ENCODE peak calls at places on chromosomes 7 and 10, in four cellular contexts. One of them, this sample, is unnamed.

GRCh38 chr7:46654546-46655443 is 733.7 kb upstream of the IGFBP3 start:
- DNase-seq in esophagus squamous epithelium: no peak
- DNase-seq in spleen: no peak
- DNase-seq in endothelial cell of umbilical vein: no peak
- DNase-seq in this sample: no peak

GRCh38 chr7:139108256-139109187 is 998 bp downstream of the ZC3HAV1 start:
- DNase-seq in esophagus squamous epithelium: no peak
- DNase-seq in spleen: peak; percentile 88
- DNase-seq in endothelial cell of umbilical vein: peak; percentile 40
- DNase-seq in this sample: peak; percentile 69

GRCh38 chr10:63720072-63720537 is 198.9 kb downstream of the REEP3 start:
- DNase-seq in esophagus squamous epithelium: no peak
- DNase-seq in spleen: no peak
- DNase-seq in endothelial cell of umbilical vein: peak; percentile 62
- DNase-seq in this sample: no peak

GRCh38 chr10:12586724-12587123 is 237.4 kb downstream of the CAMK1D start:
- DNase-seq in esophagus squamous epithelium: no peak
- DNase-seq in spleen: no peak
- DNase-seq in endothelial cell of umbilical vein: no peak
- DNase-seq in this sample: no peak

GRCh38 chr7:106243893-106244292 is 40.9 kb downstream of the NAMPT start:
- DNase-seq in esophagus squamous epithelium: no peak
- DNase-seq in spleen: no peak
- DNase-seq in endothelial cell of umbilical vein: no peak
- DNase-seq in this sample: no peak

GRCh38 chr10:129192344-129193128 is 274.5 kb upstream of the MGMT start:
- DNase-seq in esophagus squamous epithelium: no peak
- DNase-seq in spleen: no peak
- DNase-seq in endothelial cell of umbilical vein: no peak
- DNase-seq in this sample: peak; percentile 84

GRCh38 chr7:151425670-151426075 is 14.3 kb downstream of the CRYGN start:
- DNase-seq in esophagus squamous epithelium: no peak
- DNase-seq in spleen: peak; percentile 11
- DNase-seq in endothelial cell of umbilical vein: no peak
- DNase-seq in this sample: peak; percentile 24

GRCh38 chr7:4214501-4215155 is 467.5 kb upstream of the FOXK1 start:
- DNase-seq in esophagus squamous epithelium: no peak
- DNase-seq in spleen: no peak
- DNase-seq in endothelial cell of umbilical vein: no peak
- DNase-seq in this sample: no peak

GRCh38 chr10:121268363-121268762 is 329.9 kb downstream of the FGFR2 start:
- DNase-seq in esophagus squamous epithelium: no peak
- DNase-seq in spleen: no peak
- DNase-seq in endothelial cell of umbilical vein: no peak
- DNase-seq in this sample: no peak

GRCh38 chr7:50994753-50995319 is 212.1 kb upstream of the GRB10 start:
- DNase-seq in esophagus squamous epithelium: no peak
- DNase-seq in spleen: no peak
- DNase-seq in endothelial cell of umbilical vein: no peak
- DNase-seq in this sample: no peak

GRCh38 chr10:30804478-30805055 is 175.0 kb upstream of the LYZL2 start:
- DNase-seq in esophagus squamous epithelium: no peak
- DNase-seq in spleen: peak; percentile 68
- DNase-seq in endothelial cell of umbilical vein: no peak
- DNase-seq in this sample: no peak

GRCh38 chr7:69770613-69771012 is 172.3 kb downstream of the AUTS2 start:
- DNase-seq in esophagus squamous epithelium: no peak
- DNase-seq in spleen: no peak
- DNase-seq in endothelial cell of umbilical vein: no peak
- DNase-seq in this sample: no peak

DNA sequence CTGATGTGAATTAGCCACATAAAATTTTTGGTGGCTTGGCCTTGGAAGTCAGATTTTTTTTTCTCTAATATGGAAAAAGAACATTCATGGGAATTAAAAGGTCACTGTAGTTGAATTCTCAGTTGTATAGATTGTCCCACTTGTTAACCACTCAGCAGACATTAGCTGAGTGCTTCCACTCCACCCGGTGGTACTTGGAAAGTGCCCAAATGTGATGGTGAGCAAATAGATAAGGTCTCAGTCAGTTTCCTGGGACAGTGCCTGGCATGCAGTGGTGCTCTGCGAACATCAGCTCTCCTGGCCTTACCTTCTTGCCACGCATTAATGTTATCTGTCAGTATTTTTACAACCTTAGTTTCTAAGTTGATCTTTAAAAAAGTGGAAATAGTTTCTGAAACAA is 1.4 kb downstream of the ATP5F1C start:
- DNase-seq in esophagus squamous epithelium: no peak
- DNase-seq in spleen: no peak
- DNase-seq in endothelial cell of umbilical vein: peak; percentile 17
- DNase-seq in this sample: no peak
- TF ChIP-seq POLR2A in esophagus squamous epithelium: no peak
- TF ChIP-seq POLR2A in spleen: no peak
- TF ChIP-seq POLR2A in endothelial cell of umbilical vein: no peak
- TF ChIP-seq POLR2A in this sample: no peak

DNA sequence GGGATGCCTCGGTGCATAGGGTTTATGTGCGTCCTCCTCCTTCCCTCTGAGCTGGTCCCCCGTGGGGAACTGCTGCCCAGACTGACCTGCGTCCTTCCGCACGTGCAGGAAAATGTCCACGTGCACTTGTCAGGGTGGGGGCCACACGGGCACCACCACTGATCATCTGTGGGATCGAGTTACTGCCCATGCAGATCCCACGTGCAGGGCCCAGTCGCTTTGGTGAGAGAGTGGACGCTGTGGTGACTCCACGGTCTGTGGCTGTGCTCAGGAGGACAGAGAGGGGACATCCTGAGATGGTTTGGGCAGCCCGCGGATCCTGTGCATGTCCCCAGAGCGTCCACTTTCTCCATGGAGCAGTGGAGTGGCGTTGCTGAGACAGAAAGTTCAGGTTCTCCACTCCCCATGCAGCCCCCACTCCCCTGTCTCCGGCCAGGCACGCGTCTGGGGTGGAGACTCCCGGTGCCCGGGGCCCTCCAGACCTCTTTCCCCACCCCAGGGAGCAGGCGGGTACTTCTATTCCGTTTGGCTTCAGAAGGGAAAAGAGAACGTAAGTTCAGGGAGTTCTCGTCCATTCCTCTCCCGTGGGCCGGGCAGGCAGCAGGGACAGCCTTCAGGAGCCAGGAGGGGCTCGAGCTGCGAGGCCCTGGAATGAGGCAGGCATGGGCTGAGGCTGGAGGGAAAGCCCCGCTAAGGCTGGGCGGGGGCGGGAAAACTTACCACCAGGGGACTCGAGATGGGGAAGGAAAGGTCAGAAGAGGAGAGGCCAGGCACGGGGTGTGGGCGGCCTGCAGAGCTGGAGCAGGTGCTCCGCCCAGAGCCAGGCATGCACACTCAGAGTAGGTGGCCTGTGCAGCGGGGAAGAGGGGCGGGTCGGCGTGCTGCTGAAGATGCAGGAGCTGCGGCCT is 59.9 kb downstream of the EGFR start:
- DNase-seq in esophagus squamous epithelium: no peak
- DNase-seq in spleen: no peak
- DNase-seq in endothelial cell of umbilical vein: no peak
- DNase-seq in this sample: no peak
- H3K27ac ChIP-seq in esophagus squamous epithelium: peak overlapping the region; percentile 31
- H3K27ac ChIP-seq in spleen: no peak overlapping the region
- H3K27ac ChIP-seq in endothelial cell of umbilical vein: no peak overlapping the region
- H3K27ac ChIP-seq in this sample: no peak overlapping the region

DNA sequence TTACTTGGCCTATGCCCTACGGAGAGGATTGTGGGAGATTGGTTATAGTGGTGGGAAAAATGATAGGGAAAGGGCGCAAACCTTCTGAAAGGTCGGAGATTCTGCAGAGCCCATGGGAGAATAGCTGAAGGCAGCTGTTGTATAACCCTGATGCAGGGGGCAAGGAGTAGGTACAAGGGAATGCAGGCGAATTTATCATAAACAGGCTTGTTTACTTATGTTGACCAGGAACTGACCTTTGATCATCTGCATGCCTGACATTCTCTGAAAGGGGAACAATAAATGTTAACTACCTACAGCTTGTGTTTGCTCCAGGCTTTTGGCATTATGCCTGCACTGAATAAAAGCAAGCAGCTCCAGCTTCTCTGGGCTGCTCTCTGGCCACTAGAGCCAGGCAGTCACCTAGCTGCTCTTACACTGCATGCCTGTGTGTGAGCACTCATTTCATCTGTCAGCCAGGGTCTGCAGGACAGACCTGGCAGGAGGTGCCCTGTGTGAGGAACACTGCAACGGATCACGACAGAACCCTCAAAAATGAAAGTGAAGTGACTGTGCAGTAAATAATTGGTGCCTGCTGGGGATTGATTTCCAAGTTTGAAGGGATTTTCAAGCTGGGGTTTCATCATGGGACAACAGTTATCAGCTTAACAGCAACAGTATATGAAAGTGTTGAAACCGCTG is 31.1 kb upstream of the ABCA13 start:
- DNase-seq in esophagus squamous epithelium: no peak
- DNase-seq in spleen: no peak
- DNase-seq in endothelial cell of umbilical vein: peak; percentile 57
- DNase-seq in this sample: no peak
- TF ChIP-seq POLR2A in esophagus squamous epithelium: no peak
- TF ChIP-seq POLR2A in spleen: no peak
- TF ChIP-seq POLR2A in endothelial cell of umbilical vein: no peak
- TF ChIP-seq POLR2A in this sample: no peak

DNA sequence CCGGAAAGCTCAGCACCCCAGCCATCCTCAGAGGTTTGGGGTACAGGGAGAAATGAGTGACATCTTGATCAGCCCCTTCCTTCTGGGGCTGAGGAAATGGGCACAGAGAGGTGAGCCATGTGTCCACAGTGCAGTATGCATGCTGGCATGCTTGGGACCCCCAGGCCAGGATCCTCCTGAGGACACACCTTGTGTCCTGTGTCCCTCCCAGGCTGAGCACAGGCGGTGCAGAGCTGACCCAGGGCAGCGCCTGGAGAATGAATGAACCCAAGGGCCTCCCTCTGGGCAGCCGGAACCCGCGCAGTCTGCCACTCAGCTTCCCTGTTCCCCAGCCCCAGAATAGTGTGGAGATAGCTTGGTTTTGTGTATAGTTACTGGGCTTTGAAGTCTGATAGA is 118.8 kb downstream of the ZMIZ1 start:
- DNase-seq in esophagus squamous epithelium: no peak
- DNase-seq in spleen: no peak
- DNase-seq in endothelial cell of umbilical vein: no peak
- DNase-seq in this sample: no peak
- H3K27ac ChIP-seq in esophagus squamous epithelium: no peak overlapping the region
- H3K27ac ChIP-seq in spleen: peak overlapping the region; percentile 74
- H3K27ac ChIP-seq in endothelial cell of umbilical vein: no peak overlapping the region
- H3K27ac ChIP-seq in this sample: peak overlapping the region; percentile 1

This sample was measured in suprapubic skin.